ENCODE peak calls at places on chromosomes 3 and 15, in seven cellular contexts. E is EL; M is right cardiac atrium; J is stimulated activated CD8-positive, alpha-beta memory T cell treated with anti-CD3 and anti-CD28 coated beads, Interleukin-2, amount 100 ng/mL, for 1 hour; G is activated naive CD8-positive, alpha-beta T cell treated with anti-CD3 and anti-CD28 coated beads, Interleukin-2, amount 50 U/mL, for 16 hours; A is RPMI8226; I is H54. R is an unnamed sample.
A peak's percentile ranks its signal among the peaks of the same experiment; 100 is the strongest.

GRCh38 chr15:100592898-100593297 is 9.1 kb downstream of the LINS1 start:
- DNase-seq in E (peak; percentile 46), M (no peak), J (no peak), G (no peak), A (no peak), I (no peak), R (no peak)

GRCh38 chr3:102748646-102749045 is 313.8 kb downstream of the ZPLD1 start:
- DNase-seq in E (no peak), M (no peak), J (no peak), G (no peak), A (no peak), I (no peak), R (no peak)

GRCh38 chr3:110026421-110026820 is 689.1 kb upstream of the DPPA4 start:
- DNase-seq in E (peak; percentile 7), M (no peak), J (no peak), G (no peak), A (no peak), I (no peak), R (no peak)

GRCh38 chr3:195107593-195107992 is 163.4 kb downstream of the XXYLT1 start:
- DNase-seq in E (no peak), M (no peak), J (no peak), G (no peak), A (no peak), I (no peak), R (no peak)

GRCh38 chr3:136817448-136817847 is 1.5 kb upstream of the SLC35G2 start:
- DNase-seq in E (peak; percentile 29), M (no peak), J (no peak), G (no peak), A (no peak), I (no peak), R (no peak)

GRCh38 chr3:184672972-184673875 is 38.6 kb downstream of the MAGEF1 start:
- DNase-seq in E (no peak), M (no peak), J (no peak), G (no peak), A (no peak), I (no peak), R (no peak)

GRCh38 chr3:194346621-194347020 is 4.5 kb downstream of the CPN2 start:
- DNase-seq in E (no peak), M (no peak), J (no peak), G (no peak), A (no peak), I (no peak), R (no peak)

GRCh38 chr3:45907769-45908705 is 21.7 kb downstream of the CCR9 start:
- DNase-seq in E (peak; percentile 22), M (no peak), J (no peak), G (no peak), A (no peak), I (no peak), R (no peak)

GRCh38 chr15:66080791-66081475 is 172.6 kb downstream of the MEGF11 start:
- DNase-seq in E (peak; percentile 70), M (no peak), J (no peak), G (no peak), A (peak; percentile 25), I (peak; percentile 60), R (no peak)

GRCh38 chr3:23966308-23966707 is 21.2 kb downstream of the NR1D2 start:
- DNase-seq in E (peak; percentile 54), M (no peak), J (no peak), G (no peak), A (no peak), I (no peak), R (no peak)

GRCh38 chr3:169597083-169597609 is 66.4 kb downstream of the MECOM start:
- DNase-seq in E (no peak), M (peak; percentile 15), J (no peak), G (no peak), A (no peak), I (no peak), R (no peak)

GRCh38 chr15:91950054-91950453 is 96.5 kb downstream of the SLCO3A1 start:
- DNase-seq in E (no peak), M (no peak), J (no peak), G (no peak), A (no peak), I (no peak), R (no peak)

GRCh38 chr3:107508331-107508730 is 14.4 kb upstream of the BBX start:
- DNase-seq in E (no peak), M (no peak), J (no peak), G (no peak), A (no peak), I (no peak), R (no peak)

GRCh38 chr3:9808345-9809037 is 1.6 kb upstream of the TTLL3 start:
- DNase-seq in E (peak; percentile 38), M (no peak), J (peak; percentile 21), G (no peak), A (peak; percentile 64), I (peak; percentile 70), R (peak; percentile 35)